ENCODE peak calls at places on chromosomes 7 and 10, in eight cellular contexts. Q, C, K, W, T, P, N and E are unnamed samples.

GRCh38 chr7:121069346-121070100 is 81.0 kb downstream of the CPED1 start:
- DNase-seq in Q (no peak), C (peak), K (peak), W (no peak), T (no peak), P (no peak), N (no peak), E (no peak)

GRCh38 chr10:75000748-75001321 is 110.6 kb upstream of the SAMD8 start:
- DNase-seq in Q (no peak), C (no peak), K (no peak), W (no peak), T (no peak), P (no peak), N (no peak), E (no peak)

GRCh38 chr7:75642810-75643486 is 95.8 kb downstream of the HIP1 start:
- DNase-seq in Q (peak), C (no peak), K (peak), W (peak), T (peak), P (peak), N (peak), E (peak)

GRCh38 chr7:29649010-29649716 is 85.5 kb downstream of the PRR15 start:
- DNase-seq in Q (no peak), C (no peak), K (no peak), W (no peak), T (no peak), P (no peak), N (no peak), E (no peak)

GRCh38 chr10:102113956-102114857 is 6.0 kb downstream of the LDB1 start:
- DNase-seq in Q (no peak), C (no peak), K (peak), W (peak), T (peak), P (no peak), N (no peak), E (no peak)

GRCh38 chr7:85135931-85136330 is 50.9 kb downstream of the SEMA3D start:
- DNase-seq in Q (peak), C (no peak), K (peak), W (no peak), T (no peak), P (no peak), N (no peak), E (no peak)

GRCh38 chr7:86643478-86644281 is at the start of gene GRM3:
- DNase-seq in Q (no peak), C (no peak), K (peak), W (peak), T (peak), P (no peak), N (no peak), E (no peak)

GRCh38 chr10:786666-787512 is 97.4 kb upstream of the DIP2C start:
- DNase-seq in Q (no peak), C (no peak), K (no peak), W (no peak), T (no peak), P (no peak), N (no peak), E (no peak)

GRCh38 chr10:49613160-49613881 is 516 bp upstream of the CHAT start:
- DNase-seq in Q (no peak), C (no peak), K (no peak), W (no peak), T (no peak), P (no peak), N (no peak), E (no peak)

GRCh38 chr10:132493756-132494290 is 43.8 kb upstream of the INPP5A start:
- DNase-seq in Q (no peak), C (no peak), K (no peak), W (no peak), T (no peak), P (no peak), N (no peak), E (no peak)

GRCh38 chr7:79410345-79410744 is 43.1 kb downstream of the MAGI2 start:
- DNase-seq in Q (no peak), C (no peak), K (no peak), W (no peak), T (no peak), P (no peak), N (no peak), E (no peak)

GRCh38 chr10:130141878-130142277 is 5.7 kb downstream of the GLRX3 start:
- DNase-seq in Q (no peak), C (no peak), K (no peak), W (no peak), T (no peak), P (no peak), N (no peak), E (no peak)

GRCh38 chr10:1663226-1663625 is 74.1 kb downstream of the ADARB2 start:
- DNase-seq in Q (no peak), C (no peak), K (no peak), W (no peak), T (no peak), P (no peak), N (no peak), E (no peak)

GRCh38 chr7:30842542-30843451 is 68.9 kb upstream of the AQP1 start:
- DNase-seq in Q (no peak), C (no peak), K (peak), W (peak), T (peak), P (no peak), N (no peak), E (no peak)
- H3K27ac ChIP-seq in Q (no peak), C (no peak), K (no peak), W (no peak), T (peak), P (no peak), N (no peak), E (peak)

DNA sequence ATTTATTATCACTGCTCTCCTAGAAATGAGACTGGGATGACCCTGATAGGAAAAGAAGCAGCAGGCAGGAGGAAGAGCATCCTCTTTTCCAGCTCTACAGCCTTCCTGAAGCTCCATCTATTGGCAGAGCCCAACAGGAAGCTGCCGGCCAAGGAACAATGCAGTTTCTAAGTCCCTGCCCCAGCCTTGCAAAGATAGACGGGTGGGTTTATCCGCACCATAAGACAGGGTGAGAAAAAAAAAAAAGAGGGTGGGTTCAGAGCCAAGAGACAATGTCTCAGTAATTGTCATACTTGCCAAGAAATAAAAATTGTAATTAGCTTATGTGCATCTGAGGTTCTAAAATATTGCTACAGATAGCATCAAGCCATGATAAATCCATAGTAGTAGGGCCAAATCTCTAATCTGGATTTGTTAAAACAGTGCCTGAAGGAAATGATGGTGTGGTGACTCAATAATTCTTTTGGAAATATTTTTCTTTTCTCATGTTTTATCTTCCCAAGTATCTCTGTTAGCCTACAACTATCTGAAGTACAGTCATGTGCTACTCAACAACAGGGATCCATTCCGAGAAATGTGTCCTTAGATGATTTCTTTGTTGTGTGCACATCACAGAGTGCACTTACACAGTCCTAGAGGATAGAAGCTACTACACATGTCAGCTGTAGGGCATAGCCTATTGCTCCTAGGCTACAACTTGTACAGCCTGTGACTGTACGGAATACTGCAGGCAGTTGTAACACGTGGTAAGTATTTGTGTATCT is 242.9 kb upstream of the CXCL12 start:
- DNase-seq in Q (peak), C (no peak), K (peak), W (no peak), T (no peak), P (no peak), N (no peak), E (no peak)
- H3K27ac ChIP-seq in Q (no peak), C (no peak), K (peak), W (no peak), T (no peak), P (no peak), N (no peak), E (no peak)

GRCh38 chr10:71610651-71611050 is 108.9 kb downstream of the C10orf105 start:
- DNase-seq in Q (no peak), C (no peak), K (no peak), W (no peak), T (no peak), P (no peak), N (no peak), E (no peak)

GRCh38 chr10:71613303-71613777 is 106.2 kb downstream of the C10orf105 start:
- DNase-seq in Q (no peak), C (peak), K (peak), W (no peak), T (no peak), P (no peak), N (no peak), E (no peak)

GRCh38 chr10:71613877-71614276 is 105.7 kb downstream of the C10orf105 start:
- DNase-seq in Q (no peak), C (no peak), K (no peak), W (no peak), T (no peak), P (no peak), N (no peak), E (no peak)

GRCh38 chr10:71611131-71611530 is 108.4 kb downstream of the C10orf105 start:
- DNase-seq in Q (no peak), C (no peak), K (no peak), W (peak), T (no peak), P (no peak), N (no peak), E (no peak)

DNA sequence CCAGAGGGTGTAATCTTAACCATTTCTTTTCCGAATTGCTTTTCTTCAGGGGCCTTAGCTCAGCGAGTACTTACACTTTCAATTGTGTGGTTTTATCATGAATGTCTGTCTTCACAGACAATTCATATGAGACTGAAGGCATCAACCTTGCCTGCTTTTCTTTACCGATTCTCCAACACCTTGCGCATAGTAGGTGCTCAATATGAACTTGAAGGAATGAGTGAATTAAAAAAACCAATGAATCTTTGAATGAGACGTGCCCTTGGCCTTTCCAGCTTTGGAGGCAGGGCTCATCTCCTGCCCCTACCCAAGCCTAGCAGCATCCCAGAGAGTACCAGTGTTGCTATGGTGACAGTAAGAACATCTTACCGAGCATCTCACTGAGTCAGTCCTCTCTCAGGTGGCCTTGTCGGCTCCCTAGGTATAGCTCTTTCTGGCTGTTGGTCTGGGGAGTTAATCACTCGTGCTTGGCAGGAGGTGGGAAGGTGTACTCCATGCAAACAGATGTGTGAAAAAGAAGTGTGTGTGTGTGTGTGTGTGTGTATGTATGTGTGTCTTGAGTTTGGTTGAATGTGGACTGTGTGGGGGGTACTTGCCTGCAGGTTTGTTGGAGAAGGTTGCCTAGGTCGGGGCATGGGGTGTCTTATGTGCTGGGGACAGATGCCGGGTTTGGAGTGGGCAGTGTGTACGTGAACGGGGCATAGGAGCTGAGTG is 107.7 kb downstream of the C10orf105 start:
- DNase-seq in Q (no peak), C (no peak), K (no peak), W (no peak), T (no peak), P (no peak), N (no peak), E (no peak)
- H3K27ac ChIP-seq in Q (no peak), C (no peak), K (no peak), W (peak), T (no peak), P (no peak), N (no peak), E (no peak)

GRCh38 chr10:78210548-78210947 is 176.9 kb downstream of the RPS24 start:
- DNase-seq in Q (no peak), C (no peak), K (no peak), W (no peak), T (no peak), P (no peak), N (no peak), E (no peak)

GRCh38 chr10:78210976-78211375 is 177.3 kb downstream of the RPS24 start:
- DNase-seq in Q (no peak), C (no peak), K (no peak), W (no peak), T (no peak), P (no peak), N (no peak), E (no peak)

GRCh38 chr10:78212134-78212785 is 178.6 kb downstream of the RPS24 start:
- DNase-seq in Q (no peak), C (peak), K (peak), W (no peak), T (peak), P (no peak), N (no peak), E (no peak)

GRCh38 chr10:78212786-78213175 is 179.1 kb downstream of the RPS24 start:
- DNase-seq in Q (no peak), C (no peak), K (no peak), W (no peak), T (no peak), P (no peak), N (no peak), E (no peak)

GRCh38 chr10:78211476-78212110 is 177.9 kb downstream of the RPS24 start:
- DNase-seq in Q (peak), C (no peak), K (peak), W (peak), T (peak), P (no peak), N (peak), E (no peak)
- H3K27ac ChIP-seq in Q (no peak), C (no peak), K (no peak), W (no peak), T (peak), P (no peak), N (peak), E (no peak)